ENCODE peak calls at places on chromosomes 2 and 18, in four cellular contexts. Y, Q, T and C are unnamed samples.

GRCh38 chr2:231383701-231384435 is 11.6 kb upstream of the B3GNT7 start:
- DNase-seq in Y (no peak), Q (no peak), T (no peak), C (peak; percentile 63)

GRCh38 chr18:31101148-31102019 is 837 bp downstream of the DSC2 start:
- DNase-seq in Y (peak; percentile 85), Q (peak; percentile 65), T (peak; percentile 37), C (peak; percentile 73)

GRCh38 chr2:105328281-105329196 is 996 bp downstream of the TGFBRAP1 start:
- DNase-seq in Y (no peak), Q (no peak), T (peak; percentile 19), C (peak; percentile 40)

GRCh38 chr18:28407681-28408080 is 230.8 kb upstream of the CDH2 start:
- DNase-seq in Y (no peak), Q (no peak), T (no peak), C (no peak)

GRCh38 chr2:86254576-86255538 is 55.6 kb downstream of the MRPL35 start:
- DNase-seq in Y (no peak), Q (no peak), T (no peak), C (peak; percentile 28)

GRCh38 chr2:238847841-238848565 is at the start of gene TWIST2:
- DNase-seq in Y (peak; percentile 78), Q (peak; percentile 84), T (peak; percentile 86), C (peak; percentile 58)

GRCh38 chr18:55097406-55098170 is 138.3 kb upstream of the CCDC68 start:
- DNase-seq in Y (no peak), Q (no peak), T (no peak), C (no peak)

GRCh38 chr2:70959271-70959761 is 19.1 kb upstream of the ANKRD53 start:
- DNase-seq in Y (no peak), Q (no peak), T (no peak), C (no peak)

GRCh38 chr2:216987176-216987809 is 127.4 kb upstream of the TNP1 start:
- DNase-seq in Y (no peak), Q (peak; percentile 30), T (no peak), C (no peak)

GRCh38 chr2:60806988-60807681 is 51.1 kb downstream of the PAPOLG start:
- DNase-seq in Y (peak; percentile 34), Q (no peak), T (no peak), C (no peak)

GRCh38 chr18:75041586-75041985 is 167.4 kb downstream of the PTGR3 start:
- DNase-seq in Y (no peak), Q (no peak), T (no peak), C (no peak)

GRCh38 chr18:24674236-24675004 is 214.0 kb downstream of the HRH4 start:
- DNase-seq in Y (no peak), Q (no peak), T (no peak), C (no peak)

GRCh38 chr2:73089270-73090030 is 17.9 kb upstream of the SFXN5 start:
- DNase-seq in Y (no peak), Q (peak; percentile 58), T (no peak), C (no peak)

GRCh38 chr2:96527990-96528679 is 8.4 kb upstream of the ARID5A start:
- DNase-seq in Y (no peak), Q (peak; percentile 49), T (peak; percentile 69), C (peak; percentile 52)

GRCh38 chr2:166628478-166629136 is 134.6 kb upstream of the SCN7A start:
- DNase-seq in Y (no peak), Q (no peak), T (no peak), C (no peak)

GRCh38 chr2:101305492-101306123 is 2.9 kb downstream of the RNF149 start:
- DNase-seq in Y (no peak), Q (no peak), T (no peak), C (no peak)

GRCh38 chr2:36356199-36356989 is 816 bp downstream of the CRIM1 start:
- DNase-seq in Y (peak; percentile 75), Q (peak; percentile 49), T (peak; percentile 66), C (peak; percentile 51)

GRCh38 chr2:64417624-64418023 is 36.3 kb upstream of the LGALSL start:
- DNase-seq in Y (no peak), Q (no peak), T (no peak), C (no peak)

GRCh38 chr2:191319181-191319580 is 74.0 kb downstream of the MYO1B start:
- DNase-seq in Y (no peak), Q (no peak), T (no peak), C (no peak)

GRCh38 chr18:74906189-74906588 is 302.8 kb downstream of the PTGR3 start:
- DNase-seq in Y (no peak), Q (no peak), T (no peak), C (peak; percentile 32)

GRCh38 chr18:3400567-3401296 is 49.2 kb upstream of the TGIF1 start:
- DNase-seq in Y (no peak), Q (no peak), T (no peak), C (no peak)

GRCh38 chr2:172058660-172059059 is 26.6 kb upstream of the DLX1 start:
- DNase-seq in Y (no peak), Q (no peak), T (no peak), C (no peak)

GRCh38 chr2:197233473-197233872 is 77.1 kb downstream of the ANKRD44 start:
- DNase-seq in Y (no peak), Q (no peak), T (no peak), C (no peak)

DNA sequence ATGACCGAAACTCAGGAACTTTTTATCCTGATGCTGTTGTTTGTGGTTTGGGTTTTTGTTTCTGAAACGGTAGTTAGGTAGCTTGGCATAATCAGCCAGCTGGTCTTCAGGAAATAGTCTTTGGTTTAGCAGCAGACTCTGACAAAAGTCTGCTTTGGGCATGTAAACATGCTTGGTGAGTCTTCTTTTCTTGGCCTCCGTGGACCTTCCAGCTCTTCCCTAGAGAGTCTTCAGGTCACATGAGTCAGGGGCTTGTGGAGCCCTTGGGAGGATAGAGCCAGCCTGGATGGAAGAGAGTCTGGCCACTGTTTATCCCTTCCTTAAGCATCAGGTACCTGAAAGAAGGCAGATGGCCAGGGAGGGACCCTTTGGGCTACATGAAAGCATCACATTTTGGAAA is 154.5 kb downstream of the MGAT5 start:
- DNase-seq in Y (no peak), Q (no peak), T (no peak), C (no peak)
- H3K27ac ChIP-seq in Y (no peak overlapping the region), Q (no peak overlapping the region), T (no peak overlapping the region), C (no peak overlapping the region)

GRCh38 chr2:51705418-51705817 is 673.5 kb upstream of the NRXN1 start:
- DNase-seq in Y (no peak), Q (no peak), T (no peak), C (no peak)

GRCh38 chr2:51710222-51710621 is 678.3 kb upstream of the NRXN1 start:
- DNase-seq in Y (peak; percentile 59), Q (no peak), T (no peak), C (peak; percentile 9)

GRCh38 chr2:51706220-51706619 is 674.3 kb upstream of the NRXN1 start:
- DNase-seq in Y (no peak), Q (no peak), T (no peak), C (no peak)

GRCh38 chr2:51711761-51712160 is 679.8 kb upstream of the NRXN1 start:
- DNase-seq in Y (no peak), Q (no peak), T (no peak), C (no peak)

GRCh38 chr2:51707625-51708024 is 675.7 kb upstream of the NRXN1 start:
- DNase-seq in Y (no peak), Q (no peak), T (no peak), C (no peak)
- H3K4me1 ChIP-seq in Y (no peaks in the 10 kb centered on the region), Q (no peaks in the 10 kb centered on the region), T (no peaks in the 10 kb centered on the region), C (no peaks in the 10 kb centered on the region)

GRCh38 chr2:176115883-176116813 is at the start of gene HOXD10:
- DNase-seq in Y (peak; percentile 65), Q (no peak), T (peak; percentile 62), C (peak; percentile 75)

GRCh38 chr2:176117823-176118376 is 1.3 kb downstream of the HOXD10 start:
- DNase-seq in Y (no peak), Q (no peak), T (no peak), C (no peak)

GRCh38 chr2:176120369-176121307 is 1.9 kb upstream of the HOXD9 start:
- DNase-seq in Y (no peak), Q (no peak), T (no peak), C (no peak)

GRCh38 chr2:176117162-176117822 is 714 bp downstream of the HOXD10 start:
- DNase-seq in Y (no peak), Q (no peak), T (no peak), C (no peak)

GRCh38 chr2:176118606-176119370 is 2.2 kb downstream of the HOXD10 start:
- DNase-seq in Y (peak; percentile 82), Q (no peak), T (no peak), C (peak; percentile 68)
- TF ChIP-seq CTCF in Y (peak; percentile 75), Q (peak; percentile 18), T (no peak), C (peak; percentile 54)

GRCh38 chr2:19488009-19488691 is 129.7 kb upstream of the OSR1 start:
- DNase-seq in Y (no peak), Q (no peak), T (no peak), C (no peak)
- H3K27ac ChIP-seq in Y (no peak overlapping the region), Q (no peak overlapping the region), T (no peak overlapping the region), C (no peak overlapping the region)

GRCh38 chr18:48949606-48950535 is 894 bp downstream of the SMAD7 start:
- DNase-seq in Y (peak; percentile 81), Q (no peak), T (peak; percentile 46), C (peak; percentile 52)

GRCh38 chr18:48950536-48951447 is at the start of gene SMAD7:
- DNase-seq in Y (no peak), Q (peak; percentile 56), T (peak; percentile 65), C (peak; percentile 50)

GRCh38 chr18:48952287-48953095 is 1.7 kb upstream of the SMAD7 start:
- DNase-seq in Y (peak; percentile 94), Q (peak; percentile 85), T (peak; percentile 85), C (peak; percentile 80)

GRCh38 chr18:48953096-48953706 is 2.4 kb upstream of the SMAD7 start:
- DNase-seq in Y (no peak), Q (no peak), T (no peak), C (no peak)

DNA sequence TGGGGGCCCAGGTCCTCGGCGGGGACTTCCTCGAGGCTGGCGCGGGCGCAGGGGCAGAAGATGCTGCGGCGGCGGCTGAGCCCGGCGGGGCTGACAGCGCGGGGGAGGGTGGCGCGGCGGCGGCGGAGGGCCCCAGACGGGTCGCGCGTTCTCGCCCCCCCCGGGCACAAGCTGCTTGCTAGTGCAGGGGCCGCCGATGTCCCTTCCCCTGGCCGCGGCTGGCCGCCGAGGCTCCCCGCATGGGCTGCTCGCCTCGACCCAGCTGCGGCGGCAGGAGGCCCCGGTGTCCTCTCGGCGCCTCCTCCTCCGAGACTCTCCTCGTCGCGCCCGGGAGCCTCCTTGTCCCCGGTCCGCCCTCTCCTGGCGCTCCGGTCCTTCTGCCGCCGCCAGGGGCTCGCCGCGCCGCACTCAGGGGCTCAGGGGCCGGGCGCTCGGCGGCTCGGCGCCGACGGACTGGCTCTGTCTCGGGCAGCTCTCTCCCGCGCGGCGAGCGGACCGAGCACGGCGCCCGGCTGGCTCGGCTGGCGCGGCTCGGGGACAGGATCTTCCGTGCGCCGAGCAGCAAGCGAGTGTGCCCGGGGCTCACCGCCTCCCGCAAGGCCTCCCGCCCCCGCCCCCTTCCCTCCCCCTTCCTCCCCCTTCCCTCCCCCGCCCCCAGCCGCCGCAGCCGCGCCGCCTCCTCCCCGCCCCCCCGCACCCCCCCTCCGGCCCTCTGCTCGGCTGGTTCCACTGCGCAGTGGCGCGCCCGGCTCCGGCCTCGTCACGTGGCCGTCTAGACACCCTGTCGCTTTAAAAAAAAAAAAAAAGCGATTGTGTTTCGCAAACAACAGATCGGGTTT is 902 bp upstream of the SMAD7 start:
- DNase-seq in Y (peak; percentile 92), Q (peak; percentile 92), T (peak; percentile 90), C (peak; percentile 90)
- H3K4me1 ChIP-seq in Y (peaks cover 41% of the 10 kb centered on the region), Q (peaks cover 42% of the 10 kb centered on the region), T (peaks cover 11% of the 10 kb centered on the region), C (peaks cover 39% of the 10 kb centered on the region)